ENCODE peak calls at places on chromosomes 3 and 15, in four cellular contexts. One of them, this sample, is unnamed.

GRCh38 chr3:54870423-54870822 is 57.4 kb downstream of the LRTM1 start:
- DNase-seq in heart right ventricle: no peak
- DNase-seq in activated naive CD4-positive, alpha-beta T cell: no peak
- DNase-seq in MCF 10A: peak
- DNase-seq in this sample: peak

GRCh38 chr3:98232489-98232888 is 31.6 kb upstream of the OR5H6 start:
- DNase-seq in heart right ventricle: no peak
- DNase-seq in activated naive CD4-positive, alpha-beta T cell: no peak
- DNase-seq in MCF 10A: no peak
- DNase-seq in this sample: no peak

GRCh38 chr3:148042663-148043445 is 633.7 kb downstream of the ZIC1 start:
- DNase-seq in heart right ventricle: no peak
- DNase-seq in activated naive CD4-positive, alpha-beta T cell: no peak
- DNase-seq in MCF 10A: no peak
- DNase-seq in this sample: no peak

GRCh38 chr15:59170295-59170881 is 36.3 kb upstream of the LDHAL6B start:
- DNase-seq in heart right ventricle: peak
- DNase-seq in activated naive CD4-positive, alpha-beta T cell: no peak
- DNase-seq in MCF 10A: peak
- DNase-seq in this sample: peak

GRCh38 chr3:143168518-143169192 is 49.1 kb downstream of the CHST2 start:
- DNase-seq in heart right ventricle: no peak
- DNase-seq in activated naive CD4-positive, alpha-beta T cell: no peak
- DNase-seq in MCF 10A: peak
- DNase-seq in this sample: peak

GRCh38 chr3:94946683-94947082 is 883.8 kb downstream of the NSUN3 start:
- DNase-seq in heart right ventricle: no peak
- DNase-seq in activated naive CD4-positive, alpha-beta T cell: no peak
- DNase-seq in MCF 10A: no peak
- DNase-seq in this sample: no peak

GRCh38 chr15:46442196-46442595 is 807.4 kb downstream of the SQOR start:
- DNase-seq in heart right ventricle: no peak
- DNase-seq in activated naive CD4-positive, alpha-beta T cell: no peak
- DNase-seq in MCF 10A: peak
- DNase-seq in this sample: no peak

GRCh38 chr15:74421302-74422245 is 12.2 kb downstream of the SEMA7A start:
- DNase-seq in heart right ventricle: no peak
- DNase-seq in activated naive CD4-positive, alpha-beta T cell: no peak
- DNase-seq in MCF 10A: no peak
- DNase-seq in this sample: no peak

GRCh38 chr3:172542999-172543398 is 19.8 kb upstream of the TNFSF10 start:
- DNase-seq in heart right ventricle: no peak
- DNase-seq in activated naive CD4-positive, alpha-beta T cell: no peak
- DNase-seq in MCF 10A: no peak
- DNase-seq in this sample: no peak

GRCh38 chr3:159244927-159245326 is 443.1 kb downstream of the MFSD1 start:
- DNase-seq in heart right ventricle: no peak
- DNase-seq in activated naive CD4-positive, alpha-beta T cell: no peak
- DNase-seq in MCF 10A: no peak
- DNase-seq in this sample: no peak

GRCh38 chr3:188937389-188937788 is 234.4 kb upstream of the TPRG1 start:
- DNase-seq in heart right ventricle: no peak
- DNase-seq in activated naive CD4-positive, alpha-beta T cell: no peak
- DNase-seq in MCF 10A: no peak
- DNase-seq in this sample: no peak

GRCh38 chr3:129383292-129383860 is 45.1 kb downstream of the EFCAB12 start:
- DNase-seq in heart right ventricle: no peak
- DNase-seq in activated naive CD4-positive, alpha-beta T cell: no peak
- DNase-seq in MCF 10A: peak
- DNase-seq in this sample: peak

GRCh38 chr3:177770821-177771220 is 573.5 kb upstream of the TBL1XR1 start:
- DNase-seq in heart right ventricle: no peak
- DNase-seq in activated naive CD4-positive, alpha-beta T cell: no peak
- DNase-seq in MCF 10A: no peak
- DNase-seq in this sample: peak

GRCh38 chr15:58136731-58137130 is 1.4 kb upstream of the AQP9 start:
- DNase-seq in heart right ventricle: no peak
- DNase-seq in activated naive CD4-positive, alpha-beta T cell: no peak
- DNase-seq in MCF 10A: no peak
- DNase-seq in this sample: no peak

GRCh38 chr3:148931574-148931973 is 59.8 kb upstream of the GYG1 start:
- DNase-seq in heart right ventricle: no peak
- DNase-seq in activated naive CD4-positive, alpha-beta T cell: no peak
- DNase-seq in MCF 10A: no peak
- DNase-seq in this sample: no peak

GRCh38 chr3:16841906-16842709 is 42.6 kb upstream of the PLCL2 start:
- DNase-seq in heart right ventricle: peak
- DNase-seq in activated naive CD4-positive, alpha-beta T cell: no peak
- DNase-seq in MCF 10A: no peak
- DNase-seq in this sample: no peak

GRCh38 chr3:2092758-2093157 is 5.9 kb upstream of the CNTN4 start:
- DNase-seq in heart right ventricle: no peak
- DNase-seq in activated naive CD4-positive, alpha-beta T cell: no peak
- DNase-seq in MCF 10A: no peak
- DNase-seq in this sample: no peak